ENCODE peak calls at places on chromosome 9, in seven cellular contexts. T, J, U, H, Y, F and E are unnamed samples.

GRCh38 chr9:132579427-132579798 is 3.0 kb upstream of the BARHL1 start:
- DNase-seq in T (no peak), J (no peak), U (no peak), H (no peak), Y (no peak), F (no peak), E (no peak)

GRCh38 chr9:78898239-78898638 is 601.3 kb downstream of the PSAT1 start:
- DNase-seq in T (peak; percentile 45), J (no peak), U (no peak), H (no peak), Y (no peak), F (no peak), E (no peak)

GRCh38 chr9:70852711-70853240 is 268.6 kb downstream of the TRPM3 start:
- DNase-seq in T (no peak), J (no peak), U (no peak), H (no peak), Y (no peak), F (no peak), E (no peak)

GRCh38 chr9:18869725-18870124 is 163.3 kb downstream of the SAXO1 start:
- DNase-seq in T (no peak), J (no peak), U (no peak), H (no peak), Y (no peak), F (no peak), E (no peak)

GRCh38 chr9:23582836-23583235 is 243.2 kb downstream of the ELAVL2 start:
- DNase-seq in T (no peak), J (no peak), U (no peak), H (no peak), Y (no peak), F (no peak), E (no peak)

GRCh38 chr9:115590016-115590415 is 472.1 kb upstream of the TNC start:
- DNase-seq in T (peak; percentile 97), J (no peak), U (no peak), H (peak; percentile 79), Y (no peak), F (no peak), E (no peak)

GRCh38 chr9:14277761-14278160 is 36.2 kb downstream of the NFIB start:
- DNase-seq in T (no peak), J (no peak), U (no peak), H (no peak), Y (no peak), F (no peak), E (no peak)

GRCh38 chr9:33123632-33124031 is 43.5 kb downstream of the B4GALT1 start:
- DNase-seq in T (no peak), J (no peak), U (no peak), H (no peak), Y (no peak), F (no peak), E (no peak)

GRCh38 chr9:38374847-38375571 is 17.5 kb upstream of the ALDH1B1 start:
- DNase-seq in T (no peak), J (no peak), U (no peak), H (no peak), Y (no peak), F (no peak), E (no peak)

GRCh38 chr9:120308495-120308894 is 271.5 kb downstream of the CDK5RAP2 start:
- DNase-seq in T (no peak), J (peak; percentile 58), U (peak; percentile 62), H (no peak), Y (no peak), F (no peak), E (no peak)

DNA sequence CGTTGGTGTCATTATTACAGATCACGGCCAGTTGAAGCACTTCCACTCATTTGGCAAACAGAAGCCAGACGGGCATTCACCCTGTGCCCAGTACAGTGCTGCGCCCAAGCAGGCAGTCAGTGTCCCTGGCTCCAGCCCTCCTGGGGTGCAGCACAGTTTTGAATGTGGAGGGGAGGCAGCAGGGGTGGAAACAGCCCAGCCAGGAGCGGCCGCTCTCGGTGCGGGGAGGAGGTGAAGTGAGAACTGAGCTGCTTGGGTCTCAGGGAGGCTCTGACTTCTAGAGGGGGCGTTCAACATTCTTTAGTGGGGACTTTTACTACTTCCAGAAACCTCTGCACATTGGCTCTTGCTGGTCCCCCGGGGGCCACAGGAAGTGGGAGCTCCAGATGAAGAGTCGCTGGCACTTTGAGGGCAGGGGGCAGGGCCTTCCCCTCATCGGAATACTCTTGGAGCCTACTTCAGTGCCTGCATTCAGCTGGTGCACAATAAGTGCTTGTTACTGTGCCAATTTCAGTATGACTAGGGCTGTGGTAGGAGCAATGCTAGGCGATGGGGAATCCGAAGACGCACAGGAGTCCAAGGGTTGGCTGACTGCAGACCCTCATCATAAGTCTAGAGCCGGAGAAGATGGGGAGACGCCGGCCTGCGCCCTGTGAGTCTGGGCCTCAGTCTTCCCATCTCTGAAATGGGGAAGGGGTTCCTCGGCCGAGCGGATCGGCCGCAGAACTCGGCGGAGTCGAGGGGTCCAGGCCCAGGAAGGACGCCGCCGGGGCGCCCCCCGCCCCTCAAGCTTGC is 482 bp upstream of the NEK6 start:
- DNase-seq in T (no peak), J (peak; percentile 58), U (no peak), H (peak; percentile 62), Y (no peak), F (peak; percentile 66), E (no peak)
- H3K18ac ChIP-seq in T (peak overlapping the region; percentile 72), J (peak overlapping the region; percentile 91), U (no peak overlapping the region), H (peak overlapping the region; percentile 65), Y (peak overlapping the region; percentile 71), F (no peak overlapping the region), E (peak overlapping the region; percentile 22)

DNA sequence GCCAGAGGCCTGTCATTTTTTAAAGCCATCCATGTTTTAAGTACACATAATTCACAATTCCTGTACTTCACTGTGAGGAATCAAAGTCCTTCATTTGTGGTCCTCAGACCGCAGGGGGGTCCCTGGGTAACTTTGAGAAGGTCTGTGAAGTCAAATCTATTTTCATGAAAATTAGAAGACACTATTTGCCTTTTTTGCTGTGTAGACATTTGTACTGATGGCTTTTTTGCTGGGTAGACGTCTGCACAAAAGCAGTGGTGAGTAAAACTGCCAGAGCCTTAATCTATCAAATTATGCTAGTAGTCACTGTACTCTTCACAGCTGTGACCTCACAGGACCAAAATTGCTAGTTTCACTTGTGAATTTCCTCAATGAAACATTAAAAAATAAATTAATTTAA is 25.7 kb downstream of the PRUNE2 start:
- DNase-seq in T (no peak), J (no peak), U (no peak), H (no peak), Y (no peak), F (no peak), E (no peak)
- H3K18ac ChIP-seq in T (no peak overlapping the region), J (no peak overlapping the region), U (no peak overlapping the region), H (no peak overlapping the region), Y (no peak overlapping the region), F (no peak overlapping the region), E (no peak overlapping the region)

GRCh38 chr9:127422787-127423186 is 1.4 kb upstream of the ZNF79 start:
- DNase-seq in T (no peak), J (no peak), U (no peak), H (no peak), Y (no peak), F (no peak), E (no peak)

GRCh38 chr9:127422133-127422782 is 1.9 kb upstream of the ZNF79 start:
- DNase-seq in T (no peak), J (no peak), U (no peak), H (no peak), Y (no peak), F (no peak), E (no peak)

GRCh38 chr9:127423591-127423933 is 620 bp upstream of the ZNF79 start:
- DNase-seq in T (no peak), J (no peak), U (no peak), H (no peak), Y (no peak), F (no peak), E (no peak)

GRCh38 chr9:127424669-127424986 is 446 bp downstream of the ZNF79 start:
- DNase-seq in T (no peak), J (no peak), U (no peak), H (no peak), Y (no peak), F (no peak), E (no peak)

DNA sequence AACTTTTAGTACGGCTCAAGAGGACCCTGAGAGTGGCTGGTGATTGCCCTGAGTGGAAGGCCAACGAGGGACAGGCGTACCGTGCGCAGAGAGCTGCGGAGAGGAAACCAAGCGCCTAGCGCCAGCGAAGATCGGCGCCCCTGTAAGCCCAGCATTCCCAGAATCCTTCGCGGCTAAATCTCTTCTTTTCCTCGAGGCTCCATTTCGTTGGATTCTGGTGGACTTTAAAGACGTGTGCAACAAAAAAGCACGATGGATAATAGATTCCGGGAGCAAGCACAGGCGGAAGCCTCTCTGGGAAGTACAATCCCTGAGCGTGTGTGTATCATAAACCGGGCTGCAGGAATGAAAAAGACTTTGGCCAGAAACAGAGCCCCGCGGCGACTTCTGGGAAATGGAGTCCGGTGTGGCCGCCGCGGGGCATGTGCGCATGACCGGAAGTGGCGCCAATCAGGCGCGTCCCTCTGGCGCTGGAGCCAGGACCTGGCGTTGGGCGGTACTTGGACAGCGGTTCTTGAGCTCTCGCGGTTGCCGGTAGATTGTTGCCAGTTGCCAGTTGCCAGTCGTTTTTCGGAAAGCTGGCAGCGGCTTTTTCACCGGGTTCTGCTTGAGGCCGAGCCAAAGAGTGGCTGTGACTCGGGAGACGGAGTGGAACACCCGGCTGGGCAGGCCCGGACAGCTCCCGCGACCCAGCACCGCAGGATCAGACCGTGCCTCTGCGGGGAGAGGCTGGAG is at the start of gene ZNF79:
- DNase-seq in T (peak; percentile 88), J (peak; percentile 95), U (peak; percentile 95), H (peak; percentile 94), Y (peak; percentile 92), F (peak; percentile 95), E (peak; percentile 89)
- H3K18ac ChIP-seq in T (peak within 1 kb of the TSS; percentile 88), J (peak within 1 kb of the TSS; percentile 89), U (peak within 1 kb of the TSS; percentile 85), H (peak within 1 kb of the TSS; percentile 73), Y (peak within 1 kb of the TSS; percentile 96), F (peak within 1 kb of the TSS; percentile 98), E (peak within 1 kb of the TSS; percentile 92)

GRCh38 chr9:84988621-84989020 is 319.1 kb downstream of the NTRK2 start:
- DNase-seq in T (no peak), J (no peak), U (no peak), H (no peak), Y (no peak), F (no peak), E (no peak)
- H3K18ac ChIP-seq in T (no peak overlapping the region), J (no peak overlapping the region), U (no peak overlapping the region), H (no peak overlapping the region), Y (no peak overlapping the region), F (no peak overlapping the region), E (peak overlapping the region; percentile 62)

DNA sequence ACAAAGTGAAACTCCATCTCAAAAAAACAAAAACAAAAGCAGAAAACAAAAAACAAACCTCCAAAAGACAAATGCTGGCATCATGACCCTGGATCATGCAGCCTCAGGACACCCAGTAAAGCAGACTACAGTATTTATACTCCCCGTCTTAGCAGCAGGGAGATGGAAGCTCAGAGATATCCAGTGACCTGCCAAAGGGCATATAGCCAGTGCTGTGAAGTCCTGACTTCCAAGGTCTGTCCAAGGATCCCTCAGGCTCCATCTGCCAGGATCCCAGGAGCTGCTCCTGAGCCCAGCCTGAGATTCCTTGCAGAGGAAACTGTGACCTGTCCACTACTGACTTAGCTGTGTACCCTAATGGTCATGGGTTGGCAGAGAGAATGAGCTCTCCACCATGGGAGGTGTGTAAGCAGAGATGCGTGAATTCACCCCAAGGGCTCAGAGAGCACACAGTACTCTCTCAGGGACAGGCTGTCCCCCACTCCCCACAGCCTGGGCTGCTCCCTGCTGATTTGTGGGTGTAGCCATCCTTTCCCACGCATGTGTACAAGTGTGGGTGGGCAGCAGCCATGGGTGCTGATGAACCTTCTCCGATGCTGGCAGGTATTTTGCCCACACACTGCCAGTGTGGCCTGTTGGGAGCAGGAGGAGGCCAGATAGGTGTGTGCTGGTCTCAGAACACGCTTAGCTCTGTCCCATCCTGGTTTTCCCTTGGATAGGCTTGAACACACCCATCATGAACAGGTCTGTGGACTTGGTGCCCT is 2.1 kb upstream of the WNK2 start:
- DNase-seq in T (no peak), J (no peak), U (no peak), H (no peak), Y (no peak), F (no peak), E (no peak)
- H3K18ac ChIP-seq in T (no peak overlapping the region), J (no peak overlapping the region), U (no peak overlapping the region), H (no peak overlapping the region), Y (no peak overlapping the region), F (no peak overlapping the region), E (no peak overlapping the region)

GRCh38 chr9:8395022-8395421 is 595.4 kb upstream of the DMAC1 start:
- DNase-seq in T (no peak), J (no peak), U (no peak), H (no peak), Y (no peak), F (no peak), E (no peak)
- H3K18ac ChIP-seq in T (no peak overlapping the region), J (no peak overlapping the region), U (no peak overlapping the region), H (no peak overlapping the region), Y (no peak overlapping the region), F (no peak overlapping the region), E (no peak overlapping the region)